ENCODE peak calls at places on chromosomes 2 and 18, in four cellular contexts. S is HepG2, A is A549, I is K562. D is an unnamed sample.
A peak's percentile ranks its signal among the peaks of the same experiment; 100 is the strongest.

GRCh38 chr2:43636616-43637015 is 444 bp upstream of the PLEKHH2 start:
- DNase-seq in A (no peak), S (no peak), I (no peak), D (no peak)

GRCh38 chr2:238945433-238946150 is 97.7 kb downstream of the TWIST2 start:
- DNase-seq in A (peak; percentile 45), S (peak; percentile 29), I (peak; percentile 11), D (peak; percentile 82)

GRCh38 chr18:33576999-33577687 is 876 bp upstream of the ASXL3 start:
- DNase-seq in A (no peak), S (no peak), I (no peak), D (no peak)

GRCh38 chr2:72619622-72620021 is 206.2 kb downstream of the EXOC6B start:
- DNase-seq in S (no peak), I (no peak), A (no peak), D (no peak)

GRCh38 chr2:102187191-102188150 is 648 bp downstream of the IL1RL2 start:
- DNase-seq in I (no peak), S (no peak), A (no peak), D (peak; percentile 58)

GRCh38 chr2:237614151-237614720 is 13.2 kb upstream of the LRRFIP1 start:
- DNase-seq in S (peak; percentile 100), A (peak; percentile 35), I (no peak), D (peak; percentile 82)

GRCh38 chr2:104521247-104521646 is 332.7 kb upstream of the POU3F3 start:
- DNase-seq in I (no peak), A (no peak), S (peak; percentile 15), D (peak; percentile 51)

GRCh38 chr2:209425082-209426071 is 1.5 kb downstream of the MAP2 start:
- DNase-seq in S (peak; percentile 32), I (no peak), A (peak; percentile 52), D (no peak)

GRCh38 chr2:181123798-181124217 is 143.4 kb downstream of the UBE2E3 start:
- DNase-seq in S (no peak), I (no peak), A (no peak), D (no peak)

GRCh38 chr2:195737531-195738162 is 80.6 kb downstream of the SLC39A10 start:
- DNase-seq in I (no peak), A (no peak), S (no peak), D (no peak)

GRCh38 chr18:21678897-21679296 is 25.7 kb downstream of the ABHD3 start:
- DNase-seq in S (no peak), A (no peak), I (no peak), D (no peak)

GRCh38 chr2:189798312-189799029 is 14.2 kb downstream of the PMS1 start:
- DNase-seq in A (peak; percentile 47), I (no peak), S (peak; percentile 24), D (no peak)

GRCh38 chr2:134717706-134718094 is 1.1 kb downstream of the TMEM163 start:
- DNase-seq in I (no peak), A (no peak), S (no peak), D (peak; percentile 31)

GRCh38 chr18:49021433-49022129 is 70.8 kb upstream of the SMAD7 start:
- DNase-seq in S (peak; percentile 82), A (peak; percentile 67), I (peak; percentile 70), D (peak; percentile 86)

GRCh38 chr18:21599585-21600525 is 649 bp downstream of the ESCO1 start:
- DNase-seq in I (peak; percentile 40), A (no peak), S (peak; percentile 62), D (peak; percentile 75)

GRCh38 chr2:231260442-231260841 is 62.0 kb downstream of the ARMC9 start:
- DNase-seq in A (no peak), S (no peak), I (peak; percentile 26), D (no peak)

GRCh38 chr2:26742053-26742770 is 21.9 kb upstream of the SLC35F6 start:
- DNase-seq in A (no peak), S (no peak), I (no peak), D (no peak)

GRCh38 chr2:1618191-1618961 is 125.9 kb downstream of the PXDN start:
- DNase-seq in S (no peak), I (no peak), A (no peak), D (no peak)

GRCh38 chr18:4806342-4806741 is 351.2 kb upstream of the DLGAP1 start:
- DNase-seq in S (no peak), I (no peak), A (no peak), D (no peak)

GRCh38 chr2:63692002-63692606 is 103.3 kb downstream of the MDH1 start:
- DNase-seq in S (peak; percentile 41), A (peak; percentile 62), I (peak; percentile 32), D (no peak)

GRCh38 chr18:35941299-35941698 is 31.2 kb upstream of the RMP24 start:
- DNase-seq in S (no peak), I (no peak), A (no peak), D (no peak)

GRCh38 chr2:112605926-112606325 is 21.5 kb downstream of the CHCHD5 start:
- DNase-seq in S (no peak), I (no peak), A (no peak), D (no peak)

GRCh38 chr2:3291113-3291512 is 86.5 kb downstream of the EIPR1 start:
- DNase-seq in I (no peak), S (no peak), A (no peak), D (no peak)

GRCh38 chr2:3601561-3602271 is 6.8 kb downstream of the COLEC11 start:
- DNase-seq in A (no peak), I (peak; percentile 90), S (no peak), D (no peak)

GRCh38 chr18:50179465-50179864 is 15.5 kb downstream of the MYO5B start:
- DNase-seq in A (no peak), I (no peak), S (no peak), D (no peak)

GRCh38 chr2:197080611-197081010 is 154.1 kb upstream of the PGAP1 start:
- DNase-seq in I (no peak), A (no peak), S (no peak), D (no peak)

GRCh38 chr2:224576098-224576715 is 9.0 kb downstream of the CUL3 start:
- DNase-seq in S (no peak), A (no peak), I (no peak), D (no peak)

GRCh38 chr2:25614711-25615110 is 58.7 kb downstream of the DTNB start:
- DNase-seq in A (no peak), I (no peak), S (no peak), D (no peak)

GRCh38 chr2:147913701-147914480 is 69.1 kb downstream of the ACVR2A start:
- DNase-seq in A (no peak), S (no peak), I (no peak), D (no peak)

GRCh38 chr18:53261241-53261640 is 921.2 kb downstream of the DCC start:
- DNase-seq in I (no peak), S (no peak), A (no peak), D (no peak)

GRCh38 chr2:29583104-29583503 is 338.3 kb downstream of the ALK start:
- DNase-seq in S (no peak), I (no peak), A (no peak), D (no peak)

GRCh38 chr2:234249873-234250272 is 199.4 kb downstream of the SPP2 start:
- DNase-seq in I (no peak), A (peak; percentile 70), S (no peak), D (no peak)

GRCh38 chr2:126244937-126245336 is 411.0 kb upstream of the GYPC start:
- DNase-seq in S (peak; percentile 61), A (peak; percentile 59), I (peak; percentile 80), D (peak; percentile 63)

GRCh38 chr2:235595420-235596010 is 101.7 kb downstream of the AGAP1 start:
- DNase-seq in A (peak; percentile 75), S (peak; percentile 68), I (peak; percentile 68), D (peak; percentile 79)

GRCh38 chr2:127662937-127663565 is 12.3 kb downstream of the LIMS2 start:
- DNase-seq in S (no peak), I (no peak), A (no peak), D (no peak)

GRCh38 chr18:39448942-39449341 is 1883.3 kb upstream of the CELF4 start:
- DNase-seq in A (no peak), I (no peak), S (no peak), D (no peak)

GRCh38 chr18:13217466-13217961 is 1.0 kb upstream of the LDLRAD4 start:
- DNase-seq in I (peak; percentile 34), A (peak; percentile 39), S (no peak), D (peak; percentile 58)

GRCh38 chr2:185475868-185476267 is 262.7 kb upstream of the FSIP2 start:
- DNase-seq in S (no peak), A (no peak), I (no peak), D (no peak)

GRCh38 chr2:53545159-53546055 is 222.2 kb upstream of the CHAC2 start:
- DNase-seq in S (no peak), A (no peak), I (no peak), D (no peak)
- TF ChIP-seq NR3C1 in S (no peak), A (no peak), I (no peak), D (no peak)

GRCh38 chr2:31060397-31060796 is 77.8 kb downstream of the GALNT14 start:
- DNase-seq in S (no peak), A (no peak), I (no peak), D (no peak)
- TF ChIP-seq NR3C1 in S (no peak), A (no peak), I (no peak), D (no peak)

DNA sequence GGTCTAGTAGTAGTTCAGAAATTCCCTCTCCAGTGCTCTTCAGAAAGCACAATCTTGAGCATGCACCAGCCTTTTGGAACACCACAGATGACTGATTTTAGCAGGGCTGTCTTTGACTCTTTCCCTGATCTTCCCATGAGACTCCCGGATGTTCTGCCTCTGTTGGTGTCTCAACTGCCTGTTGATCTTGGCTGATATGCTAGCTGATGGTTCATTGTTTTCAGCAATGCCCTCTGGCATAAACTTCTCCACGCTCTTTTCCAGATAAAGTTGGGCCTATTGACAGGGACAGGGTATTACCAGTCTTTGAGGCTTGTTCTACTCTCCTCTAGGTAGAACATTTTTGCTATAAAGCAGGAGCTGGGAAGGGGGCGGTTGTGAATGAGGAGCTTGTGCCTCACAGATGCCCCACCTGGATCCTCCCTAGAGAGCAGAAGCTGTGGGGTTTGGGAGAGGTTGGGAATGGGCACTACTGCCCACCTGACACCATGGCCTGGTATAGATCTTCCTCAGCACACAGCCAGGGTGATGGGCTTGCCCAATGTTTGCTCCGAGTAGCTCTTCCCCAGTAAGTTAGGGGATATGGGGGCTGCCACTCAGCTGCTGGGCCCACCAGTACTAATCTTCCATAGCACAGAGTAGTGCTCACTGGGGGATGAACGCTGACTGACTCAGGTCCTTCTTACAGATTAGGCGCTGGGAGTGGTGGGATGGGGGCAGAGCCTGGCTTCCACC is 111.3 kb downstream of the PTGR3 start:
- DNase-seq in S (no peak), I (no peak), A (no peak), D (no peak)
- TF ChIP-seq NR3C1 in S (no peak), I (no peak), A (no peak), D (no peak)

DNA sequence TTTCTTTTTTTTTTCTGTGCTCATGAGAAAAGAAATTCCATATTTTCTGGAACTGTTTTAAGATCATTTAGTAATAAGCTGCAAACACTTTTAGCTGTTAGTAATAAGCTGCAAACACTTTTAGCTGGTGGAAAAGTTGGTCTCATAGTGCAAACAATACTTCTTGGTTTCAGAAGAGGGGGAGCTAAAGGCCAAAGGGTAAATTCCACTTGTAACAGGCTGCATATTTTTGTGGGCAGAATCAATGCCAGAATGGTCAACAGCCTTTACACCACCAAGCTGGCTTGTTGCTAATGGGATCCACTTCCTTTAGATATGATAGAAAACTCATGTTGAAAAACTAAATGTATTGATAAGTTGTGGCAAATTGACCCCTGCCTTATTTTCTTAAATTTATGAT is 356.8 kb downstream of the NR4A2 start:
- DNase-seq in A (no peak), I (no peak), S (peak; percentile 91), D (no peak)
- TF ChIP-seq NR3C1 in A (no peak), I (no peak), S (no peak), D (no peak)

D was measured in WTC11.